ENCODE peak calls at places on chromosomes 16 and 17, in eight cellular contexts. U is MM.1S, K is PC-9, G is GM23338, S is PC-3, F is hepatocyte, Z is GM23248, L is OCI-LY7. J is an unnamed sample. For H3K9me2, the result is how much of the 10 kb centered on the place peaks cover.

GRCh38 chr17:64641499-64641898 is 20.6 kb downstream of the SMURF2 start:
- DNase-seq in U (no peak), K (no peak), G (no peak), S (peak), F (peak), Z (peak), L (no peak), J (no peak)

GRCh38 chr17:15398291-15398690 is 56.9 kb upstream of the TEKT3 start:
- DNase-seq in U (no peak), K (no peak), G (no peak), S (peak), F (no peak), Z (peak), L (no peak), J (no peak)

GRCh38 chr17:332023-332422 is 20.6 kb downstream of the RPH3AL start:
- DNase-seq in U (no peak), K (no peak), G (no peak), S (no peak), F (no peak), Z (no peak), L (no peak), J (peak)

GRCh38 chr16:2689968-2690830 is 7.9 kb downstream of the KCTD5 start:
- DNase-seq in U (no peak), K (no peak), G (no peak), S (no peak), F (no peak), Z (no peak), L (no peak), J (no peak)

GRCh38 chr17:27651411-27652345 is 20.7 kb downstream of the LGALS9 start:
- DNase-seq in U (peak), K (no peak), G (peak), S (peak), F (peak), Z (peak), L (peak), J (peak)

GRCh38 chr17:36627101-36627500 is 25.7 kb downstream of the MRM1 start:
- DNase-seq in U (no peak), K (no peak), G (peak), S (no peak), F (no peak), Z (no peak), L (no peak), J (no peak)

GRCh38 chr16:68298907-68299515 is 11.7 kb downstream of the SLC7A6OS start:
- DNase-seq in U (no peak), K (no peak), G (no peak), S (peak), F (peak), Z (peak), L (no peak), J (no peak)

GRCh38 chr16:28210979-28211505 is 723 bp downstream of the XPO6 start:
- DNase-seq in U (peak), K (peak), G (peak), S (peak), F (peak), Z (peak), L (peak), J (peak)

GRCh38 chr17:30600830-30601494 is 123.8 kb downstream of the GOSR1 start:
- DNase-seq in U (peak), K (no peak), G (peak), S (peak), F (peak), Z (peak), L (peak), J (peak)

GRCh38 chr16:81740163-81740562 is 38.9 kb upstream of the PLCG2 start:
- DNase-seq in U (peak), K (no peak), G (peak), S (no peak), F (no peak), Z (no peak), L (peak), J (peak)

GRCh38 chr16:81745704-81746558 is 33.2 kb upstream of the PLCG2 start:
- DNase-seq in U (peak), K (peak), G (peak), S (no peak), F (peak), Z (peak), L (peak), J (peak)

GRCh38 chr16:81744911-81745310 is 34.2 kb upstream of the PLCG2 start:
- DNase-seq in U (no peak), K (no peak), G (peak), S (no peak), F (no peak), Z (no peak), L (no peak), J (no peak)

GRCh38 chr16:81746566-81746965 is 32.5 kb upstream of the PLCG2 start:
- DNase-seq in U (no peak), K (no peak), G (no peak), S (no peak), F (no peak), Z (no peak), L (no peak), J (no peak)

DNA sequence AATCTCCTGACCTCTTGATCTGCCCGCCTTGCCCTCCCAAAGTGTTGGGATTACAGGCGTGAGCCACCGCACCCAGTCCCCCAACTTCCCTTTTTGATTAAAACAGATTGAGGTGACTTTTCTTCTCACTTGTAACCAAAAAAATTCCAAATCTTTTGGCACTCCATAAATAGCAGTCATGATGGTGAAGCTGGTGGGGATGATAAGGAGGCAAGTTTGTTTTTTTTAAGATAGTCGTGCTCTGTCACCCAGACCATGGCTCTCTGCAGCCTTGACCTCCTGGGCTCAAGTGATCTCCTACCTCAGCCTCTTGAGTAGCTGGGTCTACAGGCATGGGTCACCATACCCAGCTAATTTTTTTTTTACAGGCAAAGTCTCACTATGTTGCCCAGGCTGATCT is 34.7 kb upstream of the PLCG2 start:
- DNase-seq in U (no peak), K (no peak), G (no peak), S (no peak), F (no peak), Z (no peak), L (no peak), J (no peak)
- H3K4me2 ChIP-seq in U (no peak), K (no peak), G (no peak), S (no peak), F (no peak), Z (no peak), L (no peak), J (peak)

GRCh38 chr17:43134774-43135453 is 9.8 kb upstream of the BRCA1 start:
- DNase-seq in U (no peak), K (no peak), G (peak), S (no peak), F (no peak), Z (no peak), L (no peak), J (no peak)
- H3K9me2 ChIP-seq in U (under half), K (under half), G (under half), S (under half), F (under half), Z (under half), L (under half), J (under half)

GRCh38 chr16:24822974-24823373 is 22.8 kb upstream of the SLC5A11 start:
- DNase-seq in U (no peak), K (no peak), G (no peak), S (no peak), F (no peak), Z (no peak), L (no peak), J (no peak)

GRCh38 chr16:24819462-24820040 is 26.2 kb upstream of the SLC5A11 start:
- DNase-seq in U (no peak), K (no peak), G (no peak), S (no peak), F (no peak), Z (peak), L (no peak), J (no peak)

GRCh38 chr16:24822542-24822941 is 23.2 kb upstream of the SLC5A11 start:
- DNase-seq in U (no peak), K (no peak), G (no peak), S (no peak), F (no peak), Z (no peak), L (no peak), J (no peak)

GRCh38 chr16:24821129-24821528 is 24.6 kb upstream of the SLC5A11 start:
- DNase-seq in U (no peak), K (no peak), G (no peak), S (no peak), F (no peak), Z (no peak), L (no peak), J (no peak)

GRCh38 chr16:24820522-24820921 is 25.2 kb upstream of the SLC5A11 start:
- DNase-seq in U (no peak), K (no peak), G (no peak), S (no peak), F (no peak), Z (peak), L (no peak), J (no peak)
- H3K27ac ChIP-seq in U (no peak), K (no peak), G (peak), S (no peak), F (no peak), Z (peak), L (no peak), J (no peak)

DNA sequence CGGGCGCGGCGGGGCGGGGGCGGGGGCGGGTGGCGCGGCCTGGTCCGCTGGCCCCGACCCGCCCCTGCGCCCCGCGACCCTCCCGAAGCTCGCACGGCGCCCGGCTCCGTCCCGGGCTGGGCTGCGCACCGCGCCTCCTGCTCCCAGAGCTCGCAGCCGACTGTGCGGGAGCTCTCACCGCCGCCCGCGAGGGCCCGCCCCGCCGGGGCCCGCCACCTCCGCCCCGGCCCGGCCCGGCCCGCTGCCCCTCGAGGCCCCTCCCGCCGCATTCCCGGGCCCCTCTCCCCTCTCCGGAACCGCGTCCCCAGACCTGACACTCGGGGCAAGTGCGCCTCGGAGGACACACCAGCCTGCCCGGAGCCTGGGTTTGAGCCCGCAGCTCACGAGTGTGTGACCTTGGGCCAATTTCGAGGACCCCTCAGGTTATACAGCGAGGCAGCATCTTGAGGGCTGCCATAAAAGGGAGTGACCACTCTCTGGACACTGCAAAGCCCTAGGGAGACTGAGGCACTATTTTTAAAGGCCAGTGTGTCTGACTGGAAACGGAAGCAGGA is 1.9 kb upstream of the GRIN2C start:
- DNase-seq in U (no peak), K (no peak), G (peak), S (no peak), F (no peak), Z (peak), L (no peak), J (no peak)
- H3K4me2 ChIP-seq in U (peak), K (no peak), G (peak), S (no peak), F (peak), Z (peak), L (peak), J (no peak)

GRCh38 chr16:88494335-88495154 is 41.5 kb downstream of the ZFPM1 start:
- DNase-seq in U (no peak), K (no peak), G (no peak), S (no peak), F (no peak), Z (no peak), L (no peak), J (no peak)

GRCh38 chr16:88497561-88498420 is 44.7 kb downstream of the ZFPM1 start:
- DNase-seq in U (no peak), K (no peak), G (no peak), S (no peak), F (peak), Z (no peak), L (no peak), J (no peak)

GRCh38 chr16:88493879-88494278 is 40.8 kb downstream of the ZFPM1 start:
- DNase-seq in U (no peak), K (no peak), G (no peak), S (no peak), F (no peak), Z (no peak), L (no peak), J (no peak)

GRCh38 chr16:88498576-88499208 is 45.6 kb downstream of the ZFPM1 start:
- DNase-seq in U (no peak), K (no peak), G (no peak), S (no peak), F (no peak), Z (no peak), L (no peak), J (no peak)

GRCh38 chr16:88495268-88495772 is 42.2 kb downstream of the ZFPM1 start:
- DNase-seq in U (no peak), K (no peak), G (no peak), S (no peak), F (no peak), Z (no peak), L (no peak), J (no peak)
- H3K9me2 ChIP-seq in U (under half), K (under half), G (under half), S (under half), F (under half), Z (under half), L (under half), J (under half)

GRCh38 chr17:9244066-9245052 is 223.0 kb downstream of the NTN1 start:
- DNase-seq in U (no peak), K (no peak), G (no peak), S (no peak), F (no peak), Z (peak), L (no peak), J (no peak)

GRCh38 chr17:9251273-9251672 is 230.0 kb downstream of the NTN1 start:
- DNase-seq in U (no peak), K (no peak), G (no peak), S (no peak), F (no peak), Z (no peak), L (no peak), J (no peak)

GRCh38 chr17:9242497-9242881 is 221.2 kb downstream of the NTN1 start:
- DNase-seq in U (no peak), K (no peak), G (no peak), S (no peak), F (no peak), Z (no peak), L (no peak), J (no peak)

GRCh38 chr17:9242983-9243382 is 221.7 kb downstream of the NTN1 start:
- DNase-seq in U (no peak), K (no peak), G (no peak), S (no peak), F (no peak), Z (no peak), L (no peak), J (no peak)

DNA sequence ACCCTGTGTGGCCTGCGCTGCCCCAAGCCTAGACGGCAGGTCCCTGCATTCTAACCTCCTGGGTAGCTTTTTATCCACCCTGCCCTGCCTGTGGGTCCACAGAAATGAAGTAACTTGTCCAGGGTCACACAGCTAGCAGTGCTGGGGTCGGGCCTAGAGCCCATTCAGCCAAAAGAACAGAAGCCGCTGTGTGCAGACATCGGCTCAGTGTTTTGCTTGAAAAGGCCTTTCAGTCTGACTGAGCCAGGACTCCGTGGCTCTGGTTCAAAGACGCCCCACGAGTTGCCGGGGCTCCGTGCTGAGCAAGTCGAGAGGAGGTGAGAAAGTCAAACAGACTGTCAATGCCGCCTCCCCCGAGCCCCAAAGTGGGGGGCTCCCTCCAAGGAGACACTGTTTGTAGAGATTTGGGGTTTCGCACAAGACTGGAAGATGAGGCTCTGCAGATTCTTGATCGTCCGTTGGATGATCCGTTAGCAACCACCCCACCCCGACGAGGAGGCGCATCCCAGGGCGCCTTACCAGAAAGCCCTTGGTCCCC is 226.2 kb downstream of the NTN1 start:
- DNase-seq in U (no peak), K (no peak), G (no peak), S (no peak), F (no peak), Z (no peak), L (no peak), J (no peak)
- H3K27ac ChIP-seq in U (no peak), K (no peak), G (no peak), S (no peak), F (no peak), Z (no peak), L (no peak), J (no peak)

DNA sequence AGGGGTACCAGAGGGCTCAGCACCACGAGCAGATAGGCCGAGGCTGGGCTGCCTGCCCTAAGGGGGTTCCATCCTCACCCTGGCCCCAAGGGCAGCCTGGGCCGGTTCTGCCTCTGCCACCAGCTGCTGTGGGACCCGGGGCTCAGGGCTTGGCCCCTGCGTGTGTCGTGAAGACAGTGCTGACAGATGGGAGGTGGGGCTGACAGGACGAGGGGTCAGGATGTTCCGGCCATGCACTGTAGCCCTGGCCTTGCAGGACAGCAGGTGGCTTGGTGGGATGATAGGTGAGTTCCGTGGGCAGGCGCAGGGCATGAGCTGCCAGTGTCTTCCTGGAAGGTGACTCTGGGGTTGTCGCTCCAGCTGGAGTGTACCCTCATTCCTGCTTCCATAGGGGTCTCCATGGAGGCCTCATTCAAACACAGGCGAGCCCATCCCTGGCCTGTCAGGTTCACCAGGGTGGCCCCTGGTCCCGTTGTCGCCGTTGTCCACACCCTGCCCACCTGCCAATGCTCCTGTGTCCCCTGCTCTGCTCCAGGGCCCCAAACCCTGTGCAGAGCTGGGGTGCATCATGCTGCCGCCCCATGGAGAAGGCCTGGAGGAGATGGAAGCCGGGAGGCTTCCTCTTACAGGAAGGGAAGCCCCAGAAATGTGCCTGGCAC is 57.2 kb downstream of the WDR45B start:
- DNase-seq in U (no peak), K (no peak), G (no peak), S (no peak), F (no peak), Z (no peak), L (no peak), J (no peak)
- H3K4me2 ChIP-seq in U (no peak), K (no peak), G (no peak), S (no peak), F (no peak), Z (no peak), L (no peak), J (no peak)

GRCh38 chr16:80631581-80631980 is 90.8 kb downstream of the DYNLRB2 start:
- DNase-seq in U (no peak), K (no peak), G (no peak), S (no peak), F (no peak), Z (peak), L (no peak), J (no peak)

GRCh38 chr16:80627108-80627507 is 86.3 kb downstream of the DYNLRB2 start:
- DNase-seq in U (no peak), K (no peak), G (no peak), S (no peak), F (no peak), Z (no peak), L (no peak), J (no peak)

GRCh38 chr16:80623376-80623775 is 82.6 kb downstream of the DYNLRB2 start:
- DNase-seq in U (no peak), K (no peak), G (no peak), S (peak), F (peak), Z (no peak), L (no peak), J (no peak)

GRCh38 chr16:80628254-80628653 is 87.5 kb downstream of the DYNLRB2 start:
- DNase-seq in U (no peak), K (no peak), G (no peak), S (no peak), F (no peak), Z (no peak), L (no peak), J (no peak)
- H3K9me2 ChIP-seq in U (under half), K (under half), G (under half), S (under half), F (under half), Z (under half), L (under half), J (under half)